ENCODE peak calls at places on chromosomes 3 and 15, in four cellular contexts. R is DND-41, D is H9, H is PC-3. C is an unnamed sample.
A peak's percentile ranks its signal among the peaks of the same experiment; 100 is the strongest.

GRCh38 chr15:57697588-57697987 is 8.9 kb upstream of the POLR2M start:
- DNase-seq in D (no peak), H (no peak), R (no peak), C (no peak)

GRCh38 chr3:136135039-136135802 is 60.9 kb downstream of the MSL2 start:
- DNase-seq in D (no peak), H (no peak), R (peak; percentile 79), C (no peak)

GRCh38 chr3:108420926-108421325 is 89.5 kb downstream of the MYH15 start:
- DNase-seq in H (peak; percentile 82), D (no peak), R (no peak), C (no peak)

GRCh38 chr3:132432639-132433038 is 15.3 kb downstream of the DNAJC13 start:
- DNase-seq in R (no peak), D (no peak), H (peak; percentile 64), C (no peak)

GRCh38 chr3:165568907-165569462 is 268.2 kb downstream of the BCHE start:
- DNase-seq in H (no peak), D (no peak), R (no peak), C (no peak)

GRCh38 chr3:132283440-132283839 is 33.8 kb upstream of the ACP3 start:
- DNase-seq in D (no peak), R (no peak), H (no peak), C (no peak)

GRCh38 chr3:182739619-182740018 is 53.7 kb upstream of the ATP11B start:
- DNase-seq in D (no peak), H (peak; percentile 48), R (no peak), C (no peak)

GRCh38 chr3:39433642-39434041 is 27.1 kb downstream of the RPSA start:
- DNase-seq in H (peak; percentile 49), D (no peak), R (no peak), C (no peak)

GRCh38 chr3:29186982-29187718 is 93.7 kb upstream of the RBMS3 start:
- DNase-seq in R (no peak), H (peak; percentile 99), D (no peak), C (no peak)

GRCh38 chr3:144341461-144341860 is 369.8 kb downstream of the DIPK2A start:
- DNase-seq in H (no peak), R (peak; percentile 41), D (no peak), C (no peak)

GRCh38 chr3:111282024-111282423 is 210.4 kb downstream of the NECTIN3 start:
- DNase-seq in R (peak; percentile 61), D (no peak), H (no peak), C (no peak)

GRCh38 chr15:40048155-40048792 is 9.3 kb upstream of the SRP14 start:
- DNase-seq in H (no peak), D (no peak), R (peak; percentile 88), C (no peak)

GRCh38 chr3:3127432-3128010 is 781 bp downstream of the TRNT1 start:
- DNase-seq in D (no peak), H (peak; percentile 14), R (peak; percentile 42), C (peak; percentile 22)

GRCh38 chr15:91694829-91695205 is 158.7 kb upstream of the SLCO3A1 start:
- DNase-seq in R (no peak), D (no peak), H (peak; percentile 29), C (peak; percentile 79)

GRCh38 chr15:72474912-72475601 is 927 bp downstream of the ARIH1 start:
- DNase-seq in H (peak; percentile 48), D (peak; percentile 70), R (peak; percentile 77), C (peak; percentile 78)

GRCh38 chr3:62183087-62183486 is 190.3 kb downstream of the FEZF2 start:
- DNase-seq in H (no peak), D (no peak), R (no peak), C (no peak)

GRCh38 chr3:3189102-3189727 is 9.7 kb upstream of the CRBN start:
- DNase-seq in D (no peak), H (no peak), R (no peak), C (no peak)

GRCh38 chr15:38670142-38671002 is 105.8 kb upstream of the RASGRP1 start:
- DNase-seq in H (no peak), R (peak; percentile 41), D (no peak), C (no peak)

GRCh38 chr15:30956216-30956803 is 35.1 kb downstream of the MTMR10 start:
- DNase-seq in R (no peak), D (no peak), H (no peak), C (no peak)

GRCh38 chr15:38868326-38869114 is 303.9 kb upstream of the RASGRP1 start:
- DNase-seq in H (peak; percentile 95), D (no peak), R (no peak), C (peak; percentile 64)

GRCh38 chr3:129579991-129580390 is 26.5 kb downstream of the PLXND1 start:
- DNase-seq in R (no peak), D (no peak), H (no peak), C (no peak)

GRCh38 chr3:52887166-52887565 is 10.2 kb downstream of the STIMATE start:
- DNase-seq in H (no peak), D (no peak), R (no peak), C (no peak)

GRCh38 chr15:81096398-81096797 is 37.7 kb upstream of the CFAP161 start:
- DNase-seq in R (no peak), D (no peak), H (no peak), C (no peak)

GRCh38 chr3:55341502-55342031 is 145.5 kb downstream of the WNT5A start:
- DNase-seq in H (no peak), R (no peak), D (no peak), C (no peak)

GRCh38 chr3:64238971-64239667 is 13.9 kb upstream of the PRICKLE2 start:
- DNase-seq in H (peak; percentile 45), R (no peak), D (peak; percentile 92), C (peak; percentile 40)

GRCh38 chr3:184016169-184016570 is 1.5 kb downstream of the ABCC5 start:
- DNase-seq in R (no peak), D (no peak), H (no peak), C (no peak)

GRCh38 chr3:122975163-122975923 is 52.2 kb downstream of the SEMA5B start:
- DNase-seq in D (peak; percentile 56), R (peak; percentile 81), H (peak; percentile 94), C (no peak)

GRCh38 chr3:150925751-150926201 is 20.5 kb upstream of the MINDY4B start:
- DNase-seq in R (peak; percentile 55), H (peak; percentile 61), D (peak; percentile 90), C (peak; percentile 48)

GRCh38 chr3:101381809-101382208 is 61.4 kb upstream of the IMPG2 start:
- DNase-seq in R (no peak), D (no peak), H (peak; percentile 76), C (no peak)

GRCh38 chr3:70737656-70738309 is 425.3 kb upstream of the MDFIC2 start:
- DNase-seq in H (peak; percentile 83), R (no peak), D (no peak), C (peak; percentile 17)

GRCh38 chr3:52198643-52199608 is 966 bp downstream of the ALAS1 start:
- DNase-seq in D (no peak), R (no peak), H (no peak), C (no peak)

GRCh38 chr3:126472277-126473006 is 3.2 kb downstream of the ZXDC start:
- DNase-seq in R (no peak), H (peak; percentile 39), D (no peak), C (no peak)

GRCh38 chr3:51970606-51971300 is 3.1 kb downstream of the ABHD14B start:
- DNase-seq in D (no peak), H (no peak), R (no peak), C (no peak)

GRCh38 chr3:8445861-8446260 is 55.8 kb upstream of the LMCD1 start:
- DNase-seq in R (no peak), H (peak; percentile 96), D (no peak), C (no peak)

GRCh38 chr15:81411056-81411455 is 37.0 kb upstream of the TMC3 start:
- DNase-seq in R (no peak), H (no peak), D (peak; percentile 49), C (no peak)

GRCh38 chr3:12911881-12912415 is 70.6 kb upstream of the RPL32 start:
- DNase-seq in D (no peak), H (no peak), R (no peak), C (no peak)

GRCh38 chr3:149592758-149593240 is 65.0 kb downstream of the WWTR1 start:
- DNase-seq in D (no peak), H (no peak), R (no peak), C (no peak)

GRCh38 chr3:103977417-103977816 is 1389.3 kb upstream of the ALCAM start:
- DNase-seq in H (no peak), R (no peak), D (no peak), C (no peak)

GRCh38 chr3:46993292-46993691 is 13.8 kb downstream of the NBEAL2 start:
- DNase-seq in D (no peak), H (no peak), R (no peak), C (no peak)
- H3K4me1 ChIP-seq in D (no peaks in the 10 kb centered on the region), H (no peaks in the 10 kb centered on the region), R (peaks cover 10% of the 10 kb centered on the region), C (no peaks in the 10 kb centered on the region)

GRCh38 chr3:194075802-194076460 is 60.0 kb upstream of the HES1 start:
- DNase-seq in H (peak; percentile 24), D (no peak), R (no peak), C (no peak)
- H3K9ac ChIP-seq in H (no peak overlapping the region), D (no peak overlapping the region), R (no peak overlapping the region), C (no peak overlapping the region)

DNA sequence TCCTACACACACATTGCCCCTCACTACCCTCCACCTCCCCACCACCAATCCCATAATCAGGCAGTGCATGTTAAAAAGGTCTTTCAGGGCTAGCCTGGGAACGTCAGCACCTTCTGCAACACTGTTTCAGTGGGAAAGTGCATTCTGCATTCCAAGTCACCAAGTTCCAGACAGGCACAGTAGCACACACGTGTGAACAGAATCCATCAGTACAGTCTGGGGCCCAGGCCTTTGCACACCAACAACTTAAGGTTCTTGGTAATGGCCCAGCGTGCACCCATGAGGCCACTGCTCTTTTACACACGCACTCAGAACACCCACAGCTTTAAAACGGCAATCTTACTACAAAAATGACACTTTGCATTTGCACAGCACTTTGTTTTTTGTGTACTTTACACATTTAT is 1.2 kb downstream of the ANXA2 start:
- DNase-seq in D (no peak), H (no peak), R (no peak), C (peak; percentile 45)
- H3K4me1 ChIP-seq in D (peaks cover 13% of the 10 kb centered on the region), H (peaks cover 67% of the 10 kb centered on the region), R (peaks cover 17% of the 10 kb centered on the region), C (peaks cover under 1% of the 10 kb centered on the region)

GRCh38 chr15:89998141-89998661 is 2.9 kb upstream of the ZNF710 start:
- DNase-seq in H (peak; percentile 87), D (no peak), R (no peak), C (no peak)

GRCh38 chr15:90001062-90001682 is at the start of gene ZNF710:
- DNase-seq in R (peak; percentile 69), H (peak; percentile 48), D (peak; percentile 73), C (no peak)

GRCh38 chr15:90000175-90000923 is 775 bp upstream of the ZNF710 start:
- DNase-seq in H (no peak), D (no peak), R (peak; percentile 34), C (no peak)

GRCh38 chr15:89998923-89999675 is 2.0 kb upstream of the ZNF710 start:
- DNase-seq in H (no peak), D (no peak), R (no peak), C (no peak)

GRCh38 chr15:89999676-90000174 is 1.4 kb upstream of the ZNF710 start:
- DNase-seq in R (no peak), D (peak; percentile 75), H (peak; percentile 9), C (no peak)
- H3K9ac ChIP-seq in R (no peak overlapping the region), D (no peak overlapping the region), H (no peak overlapping the region), C (peak overlapping the region; percentile 75)

DNA sequence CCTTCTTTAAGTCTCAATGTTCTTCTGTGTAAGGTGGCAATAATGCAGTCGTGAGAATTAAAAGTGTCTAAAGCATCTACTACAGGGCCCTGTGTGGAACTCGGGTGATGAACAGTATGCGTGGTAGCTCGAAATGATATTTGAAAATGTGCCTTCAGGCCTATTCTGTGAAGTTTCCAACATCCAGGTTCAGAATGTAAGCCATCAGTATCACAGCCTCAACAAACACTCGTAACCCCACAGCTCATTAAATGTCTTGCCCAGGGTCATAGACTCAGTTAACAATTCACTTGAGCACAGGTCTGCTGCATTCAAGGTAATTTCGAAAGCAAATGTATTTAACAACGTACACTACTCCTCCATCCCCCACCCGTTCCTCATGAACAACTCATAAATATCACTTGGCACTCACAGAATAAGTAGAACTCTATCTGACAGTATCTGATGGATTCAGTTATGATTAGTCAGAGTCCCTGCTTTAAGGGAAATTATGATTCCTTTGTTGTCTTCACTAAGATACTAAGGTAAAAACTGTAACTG is 642.4 kb downstream of the TBL1XR1 start:
- DNase-seq in D (no peak), H (peak; percentile 14), R (no peak), C (no peak)
- H3K4me1 ChIP-seq in D (no peaks in the 10 kb centered on the region), H (no peaks in the 10 kb centered on the region), R (no peaks in the 10 kb centered on the region), C (no peaks in the 10 kb centered on the region)

C was measured in colonic mucosa.